ENCODE peak calls at places on chromosomes 7 and 10, in eight cellular contexts. N is A549, D is HCT116, T is H1, B is K562, W is endothelial cell of umbilical vein, Q is HepG2, X is GM12878. L is an unnamed sample.

GRCh38 chr7:143885951-143886350 is 16.0 kb downstream of the TCAF1 start:
- DNase-seq in D (no peak), T (no peak), X (no peak), B (peak), Q (no peak), W (no peak), N (no peak), L (no peak)

GRCh38 chr7:16697507-16698199 is 51.7 kb downstream of the BZW2 start:
- DNase-seq in Q (no peak), T (no peak), N (no peak), D (no peak), B (no peak), W (no peak), X (no peak), L (no peak)

GRCh38 chr10:52740913-52741675 is 31.5 kb downstream of the MBL2 start:
- DNase-seq in D (peak), T (peak), Q (peak), N (peak), W (peak), B (peak), X (no peak), L (peak)

GRCh38 chr7:44244282-44244681 is 43.5 kb downstream of the YKT6 start:
- DNase-seq in N (no peak), D (no peak), B (peak), T (peak), W (peak), Q (no peak), X (no peak), L (peak)

GRCh38 chr7:113936982-113937381 is 18.2 kb upstream of the PPP1R3A start:
- DNase-seq in D (no peak), W (no peak), Q (no peak), N (no peak), T (no peak), X (no peak), B (no peak), L (no peak)

GRCh38 chr7:154842608-154843007 is 160.3 kb downstream of the PAXIP1 start:
- DNase-seq in T (no peak), B (no peak), N (no peak), X (no peak), W (no peak), Q (no peak), D (no peak), L (no peak)

GRCh38 chr10:72257051-72257892 is 16.5 kb upstream of the DDIT4 start:
- DNase-seq in N (peak), D (no peak), X (peak), W (no peak), T (no peak), B (peak), Q (no peak), L (peak)

GRCh38 chr7:123537026-123537642 is 2.7 kb upstream of the IQUB start:
- DNase-seq in N (peak), T (no peak), B (no peak), W (peak), X (no peak), D (no peak), Q (peak), L (peak)

GRCh38 chr10:93703066-93703465 is 674 bp upstream of the FRA10AC1 start:
- DNase-seq in T (no peak), X (no peak), N (no peak), W (no peak), B (no peak), Q (no peak), D (no peak), L (peak)

GRCh38 chr7:34081931-34082330 is 176.6 kb downstream of the BMPER start:
- DNase-seq in T (no peak), W (no peak), N (no peak), D (no peak), Q (no peak), B (no peak), X (no peak), L (no peak)
- TF ChIP-seq CTCF in T (no peak), W (no peak), N (no peak), D (no peak), Q (no peak), B (no peak), X (no peak), L (no peak)

GRCh38 chr7:80460857-80461256 is 51.0 kb downstream of the GNAT3 start:
- DNase-seq in T (no peak), Q (no peak), N (no peak), B (no peak), D (no peak), W (no peak), X (no peak), L (no peak)
- TF ChIP-seq MAX in T (no peak), Q (no peak), N (no peak), B (no peak), D (no peak), W (no peak), X (no peak), L (no peak)

DNA sequence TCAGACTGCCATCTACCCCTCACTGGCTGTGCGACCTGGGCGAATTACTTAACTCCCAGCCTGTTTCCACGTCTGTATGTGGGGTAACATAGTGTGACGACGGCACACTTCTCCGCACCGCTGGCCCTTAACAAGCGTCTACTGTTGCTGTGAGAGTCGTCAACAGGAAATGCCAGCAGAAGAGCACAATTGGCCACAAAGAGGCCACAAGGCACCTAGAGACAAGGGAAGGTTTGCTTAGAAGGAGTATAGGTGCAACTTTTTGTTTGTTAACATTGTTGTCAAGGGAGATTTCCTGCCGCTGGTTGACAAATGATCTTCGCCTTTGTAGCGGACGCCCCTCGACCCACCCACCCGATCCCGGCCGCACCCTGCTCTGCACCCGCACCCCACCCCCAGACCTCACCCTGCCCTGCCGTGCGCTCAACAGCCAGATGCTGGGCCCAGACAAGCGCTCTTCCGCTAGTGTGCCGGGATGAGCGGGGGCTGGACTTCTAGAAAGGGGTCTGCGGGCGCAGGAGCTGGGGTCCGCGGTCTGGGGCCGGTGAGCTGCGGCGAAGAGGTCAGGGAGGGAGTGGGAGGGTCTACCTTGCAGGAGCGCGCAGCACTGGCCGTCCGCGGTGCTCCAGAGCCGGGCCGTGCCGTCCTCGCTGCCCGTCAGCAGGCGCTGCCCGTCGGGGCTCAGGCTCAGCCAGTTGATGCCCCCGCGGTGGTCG is 841 bp downstream of the WDR86 start:
- DNase-seq in N (no peak), W (no peak), X (peak), T (peak), B (no peak), D (no peak), Q (peak), L (peak)
- TF ChIP-seq POLR2A in N (no peak), W (no peak), X (no peak), T (no peak), B (no peak), D (no peak), Q (no peak), L (no peak)

GRCh38 chr7:141312828-141313521 is 238.2 kb upstream of the AGK start:
- DNase-seq in Q (no peak), W (no peak), D (no peak), N (no peak), T (no peak), B (no peak), X (no peak), L (peak)

GRCh38 chr7:141317033-141317585 is 234.1 kb upstream of the AGK start:
- DNase-seq in X (no peak), N (no peak), W (no peak), T (no peak), D (no peak), B (no peak), Q (no peak), L (no peak)

GRCh38 chr7:141312395-141312794 is 238.5 kb downstream of the TMEM178B start:
- DNase-seq in Q (no peak), B (no peak), T (no peak), W (no peak), N (no peak), X (no peak), D (no peak), L (no peak)
- TF ChIP-seq CTCF in Q (no peak), B (no peak), T (no peak), W (no peak), N (no peak), X (no peak), D (no peak), L (no peak)

GRCh38 chr10:119526606-119527592 is 15.6 kb downstream of the RGS10 start:
- DNase-seq in W (no peak), D (no peak), X (no peak), N (peak), B (no peak), T (no peak), Q (no peak), L (no peak)
- TF ChIP-seq MAX in W (no peak), D (no peak), X (no peak), N (no peak), B (no peak), T (no peak), Q (no peak), L (no peak)

DNA sequence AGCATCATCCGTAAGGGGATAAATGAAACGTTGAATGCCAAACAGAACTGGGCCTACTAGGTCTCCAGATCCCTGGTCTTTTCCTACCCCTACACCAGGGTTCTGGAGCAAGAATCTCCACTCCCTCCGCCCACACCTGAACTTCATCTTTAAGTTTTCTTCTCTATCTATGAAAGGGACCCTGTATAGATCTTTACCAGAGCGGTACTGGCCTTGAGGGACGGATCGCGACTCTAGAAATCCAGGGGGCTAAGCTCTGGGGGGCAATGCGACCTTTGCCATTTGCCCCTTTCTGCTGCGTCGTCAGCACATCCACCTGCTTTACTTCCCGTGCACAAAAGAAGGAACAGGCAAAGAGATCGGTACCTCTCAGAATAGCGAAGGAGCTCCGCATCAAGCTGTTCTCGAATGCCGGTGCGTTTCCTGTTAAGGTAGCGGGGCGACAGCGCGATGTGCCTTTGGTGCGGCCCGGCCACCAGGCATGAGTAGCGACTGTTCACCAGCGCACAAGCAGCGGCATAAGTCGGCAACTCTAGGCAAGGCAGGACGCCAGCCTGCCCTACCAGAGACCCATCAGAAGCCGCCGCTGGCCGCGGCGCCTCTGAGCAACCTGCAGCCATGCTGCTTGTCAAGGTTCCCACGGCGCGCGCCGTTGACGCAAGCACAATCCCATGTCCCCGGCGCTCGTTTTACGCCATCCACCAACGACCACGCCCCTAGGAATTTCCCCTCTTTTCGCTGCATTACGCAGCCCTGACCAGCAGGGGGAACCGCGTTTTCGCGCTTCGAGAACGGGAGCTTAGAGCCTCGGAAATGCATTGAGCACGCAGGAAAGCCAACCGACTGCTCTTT is at the start of gene POLR1F:
- DNase-seq in B (peak), D (peak), T (peak), W (peak), N (peak), Q (peak), X (peak), L (peak)
- TF ChIP-seq POLR2A in B (peak), D (peak), T (peak), W (peak), N (peak), Q (peak), X (peak), L (peak)

GRCh38 chr7:22660732-22661131 is 66.3 kb upstream of the IL6 start:
- DNase-seq in N (peak), T (no peak), D (no peak), Q (peak), X (no peak), B (no peak), W (no peak), L (peak)
- TF ChIP-seq CTCF in N (no peak), T (peak), D (peak), Q (peak), X (peak), B (peak), W (peak), L (peak)